ENCODE peak calls at places on chromosome 12, in ten cellular contexts. One of them, this sample, is unnamed.

GRCh38 chr12:6200266-6201198 is at the start of gene CD9:
- DNase-seq in cerebellum: no peak
- DNase-seq in aorta: peak
- DNase-seq in ELF-1: peak
- DNase-seq in mucosa of descending colon: peak
- DNase-seq in stimulated activated naive CD8-positive, alpha-beta T cell treated with anti-CD3 and anti-CD28 coated beads, Interleukin-15, Interleukin-2, amounts not matched to agents 100 U/mL and 50 U/mL, for 24 hours: peak
- DNase-seq in Jurkat, Clone E6-1: no peak
- DNase-seq in RWPE1: peak
- DNase-seq in A549: peak
- DNase-seq in NCI-H2029: peak
- DNase-seq in this sample: peak

GRCh38 chr12:70831538-70831937 is 89.0 kb downstream of the PTPRR start:
- DNase-seq in NCI-H2029: no peak
- DNase-seq in cerebellum: peak
- DNase-seq in mucosa of descending colon: no peak
- DNase-seq in A549: no peak
- DNase-seq in RWPE1: peak
- DNase-seq in ELF-1: no peak
- DNase-seq in Jurkat, Clone E6-1: no peak
- DNase-seq in stimulated activated naive CD8-positive, alpha-beta T cell treated with anti-CD3 and anti-CD28 coated beads, Interleukin-15, Interleukin-2, amounts not matched to agents 100 U/mL and 50 U/mL, for 24 hours: no peak
- DNase-seq in aorta: no peak
- DNase-seq in this sample: no peak

GRCh38 chr12:55720894-55721444 is 776 bp downstream of the RDH5 start:
- DNase-seq in stimulated activated naive CD8-positive, alpha-beta T cell treated with anti-CD3 and anti-CD28 coated beads, Interleukin-15, Interleukin-2, amounts not matched to agents 100 U/mL and 50 U/mL, for 24 hours: no peak
- DNase-seq in Jurkat, Clone E6-1: no peak
- DNase-seq in NCI-H2029: no peak
- DNase-seq in cerebellum: no peak
- DNase-seq in ELF-1: peak
- DNase-seq in RWPE1: peak
- DNase-seq in mucosa of descending colon: peak
- DNase-seq in A549: peak
- DNase-seq in aorta: peak
- DNase-seq in this sample: peak

GRCh38 chr12:120490833-120491512 is 4.9 kb upstream of the DYNLL1 start:
- DNase-seq in Jurkat, Clone E6-1: no peak
- DNase-seq in cerebellum: peak
- DNase-seq in stimulated activated naive CD8-positive, alpha-beta T cell treated with anti-CD3 and anti-CD28 coated beads, Interleukin-15, Interleukin-2, amounts not matched to agents 100 U/mL and 50 U/mL, for 24 hours: no peak
- DNase-seq in mucosa of descending colon: no peak
- DNase-seq in ELF-1: no peak
- DNase-seq in aorta: no peak
- DNase-seq in NCI-H2029: no peak
- DNase-seq in A549: no peak
- DNase-seq in RWPE1: no peak
- DNase-seq in this sample: no peak

GRCh38 chr12:110565919-110566871 is 16.9 kb downstream of the PPTC7 start:
- DNase-seq in ELF-1: no peak
- DNase-seq in Jurkat, Clone E6-1: no peak
- DNase-seq in aorta: no peak
- DNase-seq in cerebellum: no peak
- DNase-seq in mucosa of descending colon: no peak
- DNase-seq in NCI-H2029: peak
- DNase-seq in A549: no peak
- DNase-seq in stimulated activated naive CD8-positive, alpha-beta T cell treated with anti-CD3 and anti-CD28 coated beads, Interleukin-15, Interleukin-2, amounts not matched to agents 100 U/mL and 50 U/mL, for 24 hours: no peak
- DNase-seq in RWPE1: peak
- DNase-seq in this sample: no peak

GRCh38 chr12:68611094-68611818 is 557 bp downstream of the RAP1B start:
- DNase-seq in NCI-H2029: peak
- DNase-seq in ELF-1: peak
- DNase-seq in aorta: peak
- DNase-seq in stimulated activated naive CD8-positive, alpha-beta T cell treated with anti-CD3 and anti-CD28 coated beads, Interleukin-15, Interleukin-2, amounts not matched to agents 100 U/mL and 50 U/mL, for 24 hours: peak
- DNase-seq in cerebellum: peak
- DNase-seq in A549: peak
- DNase-seq in RWPE1: peak
- DNase-seq in mucosa of descending colon: peak
- DNase-seq in Jurkat, Clone E6-1: peak
- DNase-seq in this sample: peak

GRCh38 chr12:14845350-14845750 is 2.0 kb upstream of the ART4 start:
- DNase-seq in aorta: no peak
- DNase-seq in mucosa of descending colon: no peak
- DNase-seq in A549: peak
- DNase-seq in RWPE1: peak
- DNase-seq in cerebellum: peak
- DNase-seq in ELF-1: peak
- DNase-seq in stimulated activated naive CD8-positive, alpha-beta T cell treated with anti-CD3 and anti-CD28 coated beads, Interleukin-15, Interleukin-2, amounts not matched to agents 100 U/mL and 50 U/mL, for 24 hours: peak
- DNase-seq in Jurkat, Clone E6-1: peak
- DNase-seq in NCI-H2029: peak
- DNase-seq in this sample: peak

GRCh38 chr12:39064712-39065111 is 159.3 kb upstream of the CPNE8 start:
- DNase-seq in RWPE1: no peak
- DNase-seq in cerebellum: no peak
- DNase-seq in NCI-H2029: no peak
- DNase-seq in Jurkat, Clone E6-1: no peak
- DNase-seq in stimulated activated naive CD8-positive, alpha-beta T cell treated with anti-CD3 and anti-CD28 coated beads, Interleukin-15, Interleukin-2, amounts not matched to agents 100 U/mL and 50 U/mL, for 24 hours: no peak
- DNase-seq in mucosa of descending colon: no peak
- DNase-seq in A549: no peak
- DNase-seq in ELF-1: no peak
- DNase-seq in aorta: no peak
- DNase-seq in this sample: no peak

GRCh38 chr12:55912908-55913307 is 14.8 kb downstream of the PYM1 start:
- DNase-seq in mucosa of descending colon: no peak
- DNase-seq in aorta: no peak
- DNase-seq in cerebellum: no peak
- DNase-seq in A549: no peak
- DNase-seq in stimulated activated naive CD8-positive, alpha-beta T cell treated with anti-CD3 and anti-CD28 coated beads, Interleukin-15, Interleukin-2, amounts not matched to agents 100 U/mL and 50 U/mL, for 24 hours: no peak
- DNase-seq in ELF-1: no peak
- DNase-seq in RWPE1: no peak
- DNase-seq in Jurkat, Clone E6-1: no peak
- DNase-seq in NCI-H2029: no peak
- DNase-seq in this sample: no peak

GRCh38 chr12:118503476-118503875 is 127.1 kb downstream of the SUDS3 start:
- DNase-seq in cerebellum: no peak
- DNase-seq in aorta: no peak
- DNase-seq in Jurkat, Clone E6-1: no peak
- DNase-seq in RWPE1: no peak
- DNase-seq in ELF-1: no peak
- DNase-seq in stimulated activated naive CD8-positive, alpha-beta T cell treated with anti-CD3 and anti-CD28 coated beads, Interleukin-15, Interleukin-2, amounts not matched to agents 100 U/mL and 50 U/mL, for 24 hours: no peak
- DNase-seq in NCI-H2029: no peak
- DNase-seq in mucosa of descending colon: no peak
- DNase-seq in A549: no peak
- DNase-seq in this sample: no peak

GRCh38 chr12:72273499-72273837 is 1.3 kb downstream of the TRHDE start:
- DNase-seq in aorta: peak
- DNase-seq in A549: no peak
- DNase-seq in ELF-1: no peak
- DNase-seq in mucosa of descending colon: no peak
- DNase-seq in Jurkat, Clone E6-1: no peak
- DNase-seq in cerebellum: no peak
- DNase-seq in NCI-H2029: no peak
- DNase-seq in RWPE1: no peak
- DNase-seq in stimulated activated naive CD8-positive, alpha-beta T cell treated with anti-CD3 and anti-CD28 coated beads, Interleukin-15, Interleukin-2, amounts not matched to agents 100 U/mL and 50 U/mL, for 24 hours: no peak
- DNase-seq in this sample: no peak

GRCh38 chr12:49233842-49234526 is 30.9 kb upstream of the TUBA1C start:
- DNase-seq in stimulated activated naive CD8-positive, alpha-beta T cell treated with anti-CD3 and anti-CD28 coated beads, Interleukin-15, Interleukin-2, amounts not matched to agents 100 U/mL and 50 U/mL, for 24 hours: peak
- DNase-seq in RWPE1: no peak
- DNase-seq in cerebellum: peak
- DNase-seq in aorta: peak
- DNase-seq in ELF-1: no peak
- DNase-seq in mucosa of descending colon: peak
- DNase-seq in NCI-H2029: peak
- DNase-seq in A549: no peak
- DNase-seq in Jurkat, Clone E6-1: no peak
- DNase-seq in this sample: no peak

GRCh38 chr12:52663420-52663819 is 11.4 kb upstream of the KRT2 start:
- DNase-seq in aorta: no peak
- DNase-seq in cerebellum: no peak
- DNase-seq in A549: no peak
- DNase-seq in stimulated activated naive CD8-positive, alpha-beta T cell treated with anti-CD3 and anti-CD28 coated beads, Interleukin-15, Interleukin-2, amounts not matched to agents 100 U/mL and 50 U/mL, for 24 hours: no peak
- DNase-seq in mucosa of descending colon: no peak
- DNase-seq in ELF-1: no peak
- DNase-seq in NCI-H2029: no peak
- DNase-seq in Jurkat, Clone E6-1: no peak
- DNase-seq in RWPE1: no peak
- DNase-seq in this sample: no peak

GRCh38 chr12:73659802-73660201 is 877.8 kb upstream of the ATXN7L3B start:
- DNase-seq in RWPE1: no peak
- DNase-seq in mucosa of descending colon: no peak
- DNase-seq in Jurkat, Clone E6-1: no peak
- DNase-seq in NCI-H2029: no peak
- DNase-seq in cerebellum: no peak
- DNase-seq in stimulated activated naive CD8-positive, alpha-beta T cell treated with anti-CD3 and anti-CD28 coated beads, Interleukin-15, Interleukin-2, amounts not matched to agents 100 U/mL and 50 U/mL, for 24 hours: no peak
- DNase-seq in ELF-1: no peak
- DNase-seq in A549: no peak
- DNase-seq in aorta: no peak
- DNase-seq in this sample: no peak

GRCh38 chr12:43957732-43958131 is 121.9 kb downstream of the TMEM117 start:
- DNase-seq in cerebellum: peak
- DNase-seq in Jurkat, Clone E6-1: peak
- DNase-seq in aorta: no peak
- DNase-seq in A549: peak
- DNase-seq in ELF-1: peak
- DNase-seq in RWPE1: peak
- DNase-seq in mucosa of descending colon: no peak
- DNase-seq in NCI-H2029: no peak
- DNase-seq in stimulated activated naive CD8-positive, alpha-beta T cell treated with anti-CD3 and anti-CD28 coated beads, Interleukin-15, Interleukin-2, amounts not matched to agents 100 U/mL and 50 U/mL, for 24 hours: peak
- DNase-seq in this sample: no peak

GRCh38 chr12:40216516-40217288 is 8.1 kb upstream of the LRRK2 start:
- DNase-seq in stimulated activated naive CD8-positive, alpha-beta T cell treated with anti-CD3 and anti-CD28 coated beads, Interleukin-15, Interleukin-2, amounts not matched to agents 100 U/mL and 50 U/mL, for 24 hours: no peak
- DNase-seq in A549: no peak
- DNase-seq in ELF-1: no peak
- DNase-seq in aorta: no peak
- DNase-seq in mucosa of descending colon: no peak
- DNase-seq in cerebellum: no peak
- DNase-seq in Jurkat, Clone E6-1: no peak
- DNase-seq in RWPE1: no peak
- DNase-seq in NCI-H2029: no peak
- DNase-seq in this sample: no peak

GRCh38 chr12:49873361-49873934 is 30.3 kb downstream of the FAIM2 start:
- DNase-seq in A549: no peak
- DNase-seq in cerebellum: no peak
- DNase-seq in mucosa of descending colon: no peak
- DNase-seq in stimulated activated naive CD8-positive, alpha-beta T cell treated with anti-CD3 and anti-CD28 coated beads, Interleukin-15, Interleukin-2, amounts not matched to agents 100 U/mL and 50 U/mL, for 24 hours: no peak
- DNase-seq in RWPE1: no peak
- DNase-seq in NCI-H2029: no peak
- DNase-seq in Jurkat, Clone E6-1: no peak
- DNase-seq in aorta: peak
- DNase-seq in ELF-1: no peak
- DNase-seq in this sample: no peak

GRCh38 chr12:49730568-49731101 is 10.7 kb upstream of the TMBIM6 start:
- DNase-seq in ELF-1: no peak
- DNase-seq in RWPE1: no peak
- DNase-seq in stimulated activated naive CD8-positive, alpha-beta T cell treated with anti-CD3 and anti-CD28 coated beads, Interleukin-15, Interleukin-2, amounts not matched to agents 100 U/mL and 50 U/mL, for 24 hours: no peak
- DNase-seq in A549: no peak
- DNase-seq in aorta: no peak
- DNase-seq in cerebellum: no peak
- DNase-seq in Jurkat, Clone E6-1: no peak
- DNase-seq in mucosa of descending colon: no peak
- DNase-seq in NCI-H2029: no peak
- DNase-seq in this sample: no peak

GRCh38 chr12:54431911-54432814 is 13.1 kb upstream of the ITGA5 start:
- DNase-seq in mucosa of descending colon: no peak
- DNase-seq in aorta: peak
- DNase-seq in stimulated activated naive CD8-positive, alpha-beta T cell treated with anti-CD3 and anti-CD28 coated beads, Interleukin-15, Interleukin-2, amounts not matched to agents 100 U/mL and 50 U/mL, for 24 hours: peak
- DNase-seq in ELF-1: peak
- DNase-seq in Jurkat, Clone E6-1: no peak
- DNase-seq in A549: no peak
- DNase-seq in cerebellum: no peak
- DNase-seq in NCI-H2029: no peak
- DNase-seq in RWPE1: peak
- DNase-seq in this sample: no peak

GRCh38 chr12:117188961-117189724 is 1.1 kb downstream of the FBXO21 start:
- DNase-seq in NCI-H2029: no peak
- DNase-seq in aorta: no peak
- DNase-seq in RWPE1: peak
- DNase-seq in mucosa of descending colon: peak
- DNase-seq in Jurkat, Clone E6-1: no peak
- DNase-seq in cerebellum: peak
- DNase-seq in ELF-1: peak
- DNase-seq in A549: no peak
- DNase-seq in stimulated activated naive CD8-positive, alpha-beta T cell treated with anti-CD3 and anti-CD28 coated beads, Interleukin-15, Interleukin-2, amounts not matched to agents 100 U/mL and 50 U/mL, for 24 hours: no peak
- DNase-seq in this sample: no peak

GRCh38 chr12:52629251-52630103 is 11.1 kb upstream of the KRT73 start:
- DNase-seq in cerebellum: no peak
- DNase-seq in A549: no peak
- DNase-seq in stimulated activated naive CD8-positive, alpha-beta T cell treated with anti-CD3 and anti-CD28 coated beads, Interleukin-15, Interleukin-2, amounts not matched to agents 100 U/mL and 50 U/mL, for 24 hours: no peak
- DNase-seq in mucosa of descending colon: no peak
- DNase-seq in ELF-1: no peak
- DNase-seq in NCI-H2029: no peak
- DNase-seq in aorta: no peak
- DNase-seq in RWPE1: no peak
- DNase-seq in Jurkat, Clone E6-1: no peak
- DNase-seq in this sample: no peak

GRCh38 chr12:120249266-120249874 is 16.2 kb downstream of the PXN start:
- DNase-seq in NCI-H2029: no peak
- DNase-seq in Jurkat, Clone E6-1: no peak
- DNase-seq in aorta: no peak
- DNase-seq in mucosa of descending colon: no peak
- DNase-seq in A549: no peak
- DNase-seq in RWPE1: no peak
- DNase-seq in stimulated activated naive CD8-positive, alpha-beta T cell treated with anti-CD3 and anti-CD28 coated beads, Interleukin-15, Interleukin-2, amounts not matched to agents 100 U/mL and 50 U/mL, for 24 hours: no peak
- DNase-seq in ELF-1: no peak
- DNase-seq in cerebellum: no peak
- DNase-seq in this sample: no peak

GRCh38 chr12:6367065-6367968 is 8.0 kb downstream of the SCNN1A start:
- DNase-seq in NCI-H2029: peak
- DNase-seq in mucosa of descending colon: peak
- DNase-seq in A549: no peak
- DNase-seq in RWPE1: no peak
- DNase-seq in aorta: peak
- DNase-seq in ELF-1: peak
- DNase-seq in Jurkat, Clone E6-1: peak
- DNase-seq in stimulated activated naive CD8-positive, alpha-beta T cell treated with anti-CD3 and anti-CD28 coated beads, Interleukin-15, Interleukin-2, amounts not matched to agents 100 U/mL and 50 U/mL, for 24 hours: peak
- DNase-seq in cerebellum: no peak
- DNase-seq in this sample: no peak

GRCh38 chr12:56687225-56688128 is 607 bp downstream of the PTGES3 start:
- DNase-seq in mucosa of descending colon: peak
- DNase-seq in A549: peak
- DNase-seq in aorta: peak
- DNase-seq in cerebellum: peak
- DNase-seq in ELF-1: peak
- DNase-seq in Jurkat, Clone E6-1: peak
- DNase-seq in NCI-H2029: peak
- DNase-seq in RWPE1: peak
- DNase-seq in stimulated activated naive CD8-positive, alpha-beta T cell treated with anti-CD3 and anti-CD28 coated beads, Interleukin-15, Interleukin-2, amounts not matched to agents 100 U/mL and 50 U/mL, for 24 hours: peak
- DNase-seq in this sample: no peak

GRCh38 chr12:126601184-126602170 is 1536.2 kb downstream of the AACS start:
- DNase-seq in Jurkat, Clone E6-1: no peak
- DNase-seq in NCI-H2029: no peak
- DNase-seq in mucosa of descending colon: no peak
- DNase-seq in stimulated activated naive CD8-positive, alpha-beta T cell treated with anti-CD3 and anti-CD28 coated beads, Interleukin-15, Interleukin-2, amounts not matched to agents 100 U/mL and 50 U/mL, for 24 hours: no peak
- DNase-seq in aorta: no peak
- DNase-seq in cerebellum: no peak
- DNase-seq in A549: no peak
- DNase-seq in RWPE1: no peak
- DNase-seq in ELF-1: no peak
- DNase-seq in this sample: no peak

GRCh38 chr12:68789144-68789878 is 18.7 kb upstream of the MDM2 start:
- DNase-seq in A549: no peak
- DNase-seq in stimulated activated naive CD8-positive, alpha-beta T cell treated with anti-CD3 and anti-CD28 coated beads, Interleukin-15, Interleukin-2, amounts not matched to agents 100 U/mL and 50 U/mL, for 24 hours: no peak
- DNase-seq in mucosa of descending colon: no peak
- DNase-seq in cerebellum: no peak
- DNase-seq in aorta: no peak
- DNase-seq in RWPE1: no peak
- DNase-seq in Jurkat, Clone E6-1: no peak
- DNase-seq in NCI-H2029: no peak
- DNase-seq in ELF-1: no peak
- DNase-seq in this sample: no peak

GRCh38 chr12:2165021-2165420 is 112.2 kb downstream of the CACNA1C start:
- DNase-seq in mucosa of descending colon: no peak
- DNase-seq in aorta: no peak
- DNase-seq in A549: no peak
- DNase-seq in RWPE1: no peak
- DNase-seq in Jurkat, Clone E6-1: no peak
- DNase-seq in cerebellum: no peak
- DNase-seq in stimulated activated naive CD8-positive, alpha-beta T cell treated with anti-CD3 and anti-CD28 coated beads, Interleukin-15, Interleukin-2, amounts not matched to agents 100 U/mL and 50 U/mL, for 24 hours: no peak
- DNase-seq in ELF-1: no peak
- DNase-seq in NCI-H2029: no peak
- DNase-seq in this sample: no peak

This sample was measured in T1000.